ENCODE peak calls at places on chromosomes 12 and 14, in nine cellular contexts. R, Q, I, C, L, W, Y, A and M are unnamed samples.

GRCh38 chr12:109727039-109727723 is 13.6 kb downstream of the FAM222A start:
- DNase-seq in R (no peak), Q (no peak), I (no peak), C (no peak), L (peak), W (no peak), Y (no peak), A (no peak), M (no peak)

GRCh38 chr14:89912667-89913211 is 41.8 kb downstream of the EFCAB11 start:
- DNase-seq in R (peak), Q (peak), I (peak), C (no peak), L (peak), W (peak), Y (peak), A (no peak), M (no peak)

GRCh38 chr14:99685061-99685995 is 1.2 kb downstream of the CYP46A1 start:
- DNase-seq in R (no peak), Q (no peak), I (no peak), C (no peak), L (no peak), W (no peak), Y (peak), A (no peak), M (peak)

GRCh38 chr12:120614873-120615272 is 25.6 kb upstream of the CABP1 start:
- DNase-seq in R (no peak), Q (no peak), I (no peak), C (no peak), L (no peak), W (no peak), Y (no peak), A (no peak), M (no peak)

GRCh38 chr12:101018540-101018939 is 191.5 kb downstream of the SLC5A8 start:
- DNase-seq in R (peak), Q (peak), I (peak), C (no peak), L (no peak), W (peak), Y (no peak), A (no peak), M (no peak)

GRCh38 chr14:50955373-50956043 is 11.2 kb upstream of the PYGL start:
- DNase-seq in R (peak), Q (peak), I (peak), C (no peak), L (peak), W (peak), Y (peak), A (no peak), M (no peak)

GRCh38 chr14:91339606-91340369 is 77.8 kb downstream of the CCDC88C start:
- DNase-seq in R (no peak), Q (no peak), I (no peak), C (no peak), L (no peak), W (no peak), Y (no peak), A (no peak), M (no peak)

GRCh38 chr14:100882026-100882967 is 21.2 kb downstream of the RTL1 start:
- DNase-seq in R (no peak), Q (no peak), I (no peak), C (no peak), L (peak), W (no peak), Y (no peak), A (no peak), M (peak)

GRCh38 chr14:100539319-100539645 is 47.9 kb downstream of the BEGAIN start:
- DNase-seq in R (no peak), Q (no peak), I (no peak), C (no peak), L (no peak), W (no peak), Y (no peak), A (no peak), M (peak)

GRCh38 chr12:56230449-56231183 is 765 bp downstream of the SLC39A5 start:
- DNase-seq in R (no peak), Q (no peak), I (no peak), C (no peak), L (no peak), W (no peak), Y (no peak), A (no peak), M (no peak)

GRCh38 chr14:94374749-94375148 is 13.7 kb downstream of the SERPINA1 start:
- DNase-seq in R (no peak), Q (peak), I (no peak), C (no peak), L (no peak), W (no peak), Y (no peak), A (no peak), M (no peak)

GRCh38 chr14:37480446-37481290 is 114.4 kb downstream of the FOXA1 start:
- DNase-seq in R (no peak), Q (no peak), I (no peak), C (no peak), L (no peak), W (no peak), Y (no peak), A (no peak), M (no peak)

GRCh38 chr14:66284346-66284745 is 201.8 kb upstream of the CCDC196 start:
- DNase-seq in R (no peak), Q (peak), I (peak), C (no peak), L (no peak), W (peak), Y (no peak), A (no peak), M (no peak)

GRCh38 chr12:28517101-28517500 is 326.8 kb downstream of the CCDC91 start:
- DNase-seq in R (no peak), Q (no peak), I (no peak), C (no peak), L (no peak), W (no peak), Y (no peak), A (no peak), M (no peak)

GRCh38 chr14:102993523-102993922 is 63.8 kb downstream of the CDC42BPB start:
- DNase-seq in R (peak), Q (peak), I (peak), C (no peak), L (no peak), W (no peak), Y (no peak), A (no peak), M (no peak)

GRCh38 chr14:50612795-50613194 is 52.9 kb downstream of the ATL1 start:
- DNase-seq in R (no peak), Q (no peak), I (no peak), C (no peak), L (no peak), W (no peak), Y (no peak), A (no peak), M (no peak)

GRCh38 chr14:70666364-70666691 is 24.6 kb downstream of the TTC9 start:
- DNase-seq in R (no peak), Q (no peak), I (peak), C (no peak), L (no peak), W (no peak), Y (no peak), A (no peak), M (no peak)

GRCh38 chr12:3035171-3035570 is 42.0 kb upstream of the TSPAN9 start:
- DNase-seq in R (no peak), Q (peak), I (peak), C (no peak), L (no peak), W (no peak), Y (no peak), A (no peak), M (no peak)

GRCh38 chr12:125249932-125250331 is 184.7 kb downstream of the AACS start:
- DNase-seq in R (no peak), Q (no peak), I (no peak), C (no peak), L (no peak), W (no peak), Y (no peak), A (no peak), M (no peak)

GRCh38 chr12:104137175-104137901 is 672 bp downstream of the NFYB start:
- DNase-seq in R (peak), Q (peak), I (peak), C (no peak), L (peak), W (no peak), Y (peak), A (peak), M (peak)

GRCh38 chr12:85280138-85280983 is at the start of gene ALX1:
- DNase-seq in R (peak), Q (peak), I (peak), C (peak), L (peak), W (no peak), Y (peak), A (no peak), M (no peak)

GRCh38 chr14:44657153-44657552 is 150.1 kb upstream of the FSCB start:
- DNase-seq in R (peak), Q (no peak), I (no peak), C (no peak), L (no peak), W (no peak), Y (no peak), A (no peak), M (no peak)

GRCh38 chr12:122942609-122943008 is 23.7 kb downstream of the ABCB9 start:
- DNase-seq in R (peak), Q (peak), I (no peak), C (no peak), L (no peak), W (no peak), Y (no peak), A (no peak), M (no peak)

GRCh38 chr12:52245962-52246577 is 13.0 kb downstream of the KRT7 start:
- DNase-seq in R (no peak), Q (no peak), I (no peak), C (no peak), L (no peak), W (no peak), Y (no peak), A (no peak), M (no peak)

GRCh38 chr14:42130809-42131208 is 524.1 kb downstream of the LRFN5 start:
- DNase-seq in R (no peak), Q (no peak), I (no peak), C (no peak), L (no peak), W (no peak), Y (no peak), A (no peak), M (no peak)

GRCh38 chr12:115209230-115209629 is 525.3 kb upstream of the TBX3 start:
- DNase-seq in R (no peak), Q (no peak), I (no peak), C (no peak), L (no peak), W (no peak), Y (no peak), A (no peak), M (no peak)

GRCh38 chr12:108629156-108629555 is 4.5 kb downstream of the SELPLG start:
- DNase-seq in R (no peak), Q (no peak), I (no peak), C (no peak), L (no peak), W (no peak), Y (no peak), A (no peak), M (no peak)

GRCh38 chr12:82047480-82047879 is 288.3 kb upstream of the PPFIA2 start:
- DNase-seq in R (no peak), Q (no peak), I (peak), C (no peak), L (no peak), W (peak), Y (no peak), A (no peak), M (no peak)